ENCODE peak calls at places on chromosome 7, in seven cellular contexts. One of them, this sample, is unnamed. For H3K4me1, the result is how much of the 10 kb centered on the place peaks cover.

GRCh38 chr7:130010689-130011412 is 40.3 kb downstream of the ZC3HC1 start:
- DNase-seq in ascending aorta: peak
- DNase-seq in right lobe of liver: peak
- DNase-seq in astrocyte: peak
- DNase-seq in CD4-positive, alpha-beta memory T cell: peak
- DNase-seq in K562: peak
- DNase-seq in uterus: peak
- DNase-seq in this sample: peak

GRCh38 chr7:122327969-122328368 is 23.4 kb upstream of the FEZF1 start:
- DNase-seq in uterus: no peak
- DNase-seq in CD4-positive, alpha-beta memory T cell: no peak
- DNase-seq in astrocyte: no peak
- DNase-seq in ascending aorta: no peak
- DNase-seq in K562: no peak
- DNase-seq in right lobe of liver: no peak
- DNase-seq in this sample: no peak

GRCh38 chr7:127377425-127377824 is 15.1 kb downstream of the ZNF800 start:
- DNase-seq in astrocyte: no peak
- DNase-seq in right lobe of liver: no peak
- DNase-seq in ascending aorta: no peak
- DNase-seq in CD4-positive, alpha-beta memory T cell: no peak
- DNase-seq in K562: no peak
- DNase-seq in uterus: no peak
- DNase-seq in this sample: no peak

GRCh38 chr7:70215491-70215890 is 617.2 kb downstream of the AUTS2 start:
- DNase-seq in astrocyte: peak
- DNase-seq in right lobe of liver: no peak
- DNase-seq in uterus: no peak
- DNase-seq in K562: no peak
- DNase-seq in ascending aorta: no peak
- DNase-seq in CD4-positive, alpha-beta memory T cell: no peak
- DNase-seq in this sample: no peak

GRCh38 chr7:158239290-158239981 is 348.2 kb downstream of the PTPRN2 start:
- DNase-seq in ascending aorta: no peak
- DNase-seq in astrocyte: no peak
- DNase-seq in uterus: no peak
- DNase-seq in CD4-positive, alpha-beta memory T cell: no peak
- DNase-seq in right lobe of liver: peak
- DNase-seq in K562: peak
- DNase-seq in this sample: no peak

GRCh38 chr7:129889133-129889854 is 63.5 kb downstream of the UBE2H start:
- DNase-seq in astrocyte: no peak
- DNase-seq in uterus: no peak
- DNase-seq in ascending aorta: no peak
- DNase-seq in CD4-positive, alpha-beta memory T cell: no peak
- DNase-seq in K562: no peak
- DNase-seq in right lobe of liver: no peak
- DNase-seq in this sample: no peak

GRCh38 chr7:7819442-7820247 is 101.2 kb upstream of the RPA3 start:
- DNase-seq in ascending aorta: no peak
- DNase-seq in astrocyte: no peak
- DNase-seq in uterus: no peak
- DNase-seq in right lobe of liver: no peak
- DNase-seq in K562: no peak
- DNase-seq in CD4-positive, alpha-beta memory T cell: no peak
- DNase-seq in this sample: no peak

GRCh38 chr7:132089356-132089755 is 486.9 kb downstream of the PLXNA4 start:
- DNase-seq in right lobe of liver: no peak
- DNase-seq in astrocyte: no peak
- DNase-seq in uterus: no peak
- DNase-seq in CD4-positive, alpha-beta memory T cell: no peak
- DNase-seq in K562: no peak
- DNase-seq in ascending aorta: no peak
- DNase-seq in this sample: no peak

GRCh38 chr7:130994378-130995115 is 260.5 kb upstream of the KLF14 start:
- DNase-seq in astrocyte: peak
- DNase-seq in CD4-positive, alpha-beta memory T cell: no peak
- DNase-seq in uterus: peak
- DNase-seq in right lobe of liver: peak
- DNase-seq in ascending aorta: peak
- DNase-seq in K562: no peak
- DNase-seq in this sample: no peak

GRCh38 chr7:131556055-131556911 is at the start of gene PODXL:
- DNase-seq in ascending aorta: peak
- DNase-seq in right lobe of liver: peak
- DNase-seq in CD4-positive, alpha-beta memory T cell: peak
- DNase-seq in astrocyte: peak
- DNase-seq in uterus: peak
- DNase-seq in K562: peak
- DNase-seq in this sample: peak

GRCh38 chr7:138324905-138325304 is 135.2 kb upstream of the TRIM24 start:
- DNase-seq in right lobe of liver: no peak
- DNase-seq in astrocyte: no peak
- DNase-seq in K562: no peak
- DNase-seq in CD4-positive, alpha-beta memory T cell: no peak
- DNase-seq in ascending aorta: no peak
- DNase-seq in uterus: no peak
- DNase-seq in this sample: no peak

GRCh38 chr7:126083014-126083413 is 1153.4 kb upstream of the POT1 start:
- DNase-seq in ascending aorta: no peak
- DNase-seq in right lobe of liver: no peak
- DNase-seq in K562: no peak
- DNase-seq in astrocyte: no peak
- DNase-seq in CD4-positive, alpha-beta memory T cell: no peak
- DNase-seq in uterus: no peak
- DNase-seq in this sample: no peak

GRCh38 chr7:148856891-148857290 is 27.2 kb downstream of the EZH2 start:
- DNase-seq in right lobe of liver: no peak
- DNase-seq in astrocyte: peak
- DNase-seq in CD4-positive, alpha-beta memory T cell: no peak
- DNase-seq in uterus: no peak
- DNase-seq in K562: no peak
- DNase-seq in ascending aorta: no peak
- DNase-seq in this sample: no peak

GRCh38 chr7:152602962-152603361 is 73.0 kb downstream of the XRCC2 start:
- DNase-seq in right lobe of liver: no peak
- DNase-seq in ascending aorta: no peak
- DNase-seq in K562: no peak
- DNase-seq in CD4-positive, alpha-beta memory T cell: no peak
- DNase-seq in uterus: no peak
- DNase-seq in astrocyte: peak
- DNase-seq in this sample: no peak

GRCh38 chr7:95398155-95398940 is 2.2 kb upstream of the PON3 start:
- DNase-seq in uterus: no peak
- DNase-seq in ascending aorta: no peak
- DNase-seq in K562: no peak
- DNase-seq in astrocyte: no peak
- DNase-seq in right lobe of liver: no peak
- DNase-seq in CD4-positive, alpha-beta memory T cell: no peak
- DNase-seq in this sample: no peak

GRCh38 chr7:112995091-112995824 is 91.4 kb downstream of the GPR85 start:
- DNase-seq in uterus: no peak
- DNase-seq in K562: no peak
- DNase-seq in ascending aorta: peak
- DNase-seq in right lobe of liver: no peak
- DNase-seq in CD4-positive, alpha-beta memory T cell: no peak
- DNase-seq in astrocyte: peak
- DNase-seq in this sample: no peak

GRCh38 chr7:17109017-17109416 is 189.4 kb upstream of the AHR start:
- DNase-seq in astrocyte: peak
- DNase-seq in uterus: no peak
- DNase-seq in K562: no peak
- DNase-seq in ascending aorta: no peak
- DNase-seq in CD4-positive, alpha-beta memory T cell: no peak
- DNase-seq in right lobe of liver: no peak
- DNase-seq in this sample: no peak

GRCh38 chr7:112362796-112363195 is 87.5 kb upstream of the IFRD1 start:
- DNase-seq in K562: no peak
- DNase-seq in ascending aorta: no peak
- DNase-seq in right lobe of liver: no peak
- DNase-seq in CD4-positive, alpha-beta memory T cell: no peak
- DNase-seq in uterus: no peak
- DNase-seq in astrocyte: peak
- DNase-seq in this sample: peak

GRCh38 chr7:75732764-75733630 is 5.7 kb downstream of the HIP1 start:
- DNase-seq in K562: peak
- DNase-seq in ascending aorta: no peak
- DNase-seq in astrocyte: peak
- DNase-seq in uterus: peak
- DNase-seq in CD4-positive, alpha-beta memory T cell: no peak
- DNase-seq in right lobe of liver: no peak
- DNase-seq in this sample: no peak

GRCh38 chr7:20219446-20220292 is 2.5 kb upstream of the MACC1 start:
- DNase-seq in astrocyte: peak
- DNase-seq in uterus: peak
- DNase-seq in K562: peak
- DNase-seq in CD4-positive, alpha-beta memory T cell: no peak
- DNase-seq in ascending aorta: peak
- DNase-seq in right lobe of liver: peak
- DNase-seq in this sample: peak

GRCh38 chr7:62361-63116 is 129.8 kb upstream of the FAM20C start:
- DNase-seq in ascending aorta: no peak
- DNase-seq in CD4-positive, alpha-beta memory T cell: no peak
- DNase-seq in uterus: no peak
- DNase-seq in right lobe of liver: no peak
- DNase-seq in K562: no peak
- DNase-seq in astrocyte: no peak
- DNase-seq in this sample: peak

GRCh38 chr7:137343483-137343841 is at the start of gene PTN:
- DNase-seq in K562: no peak
- DNase-seq in right lobe of liver: peak
- DNase-seq in astrocyte: peak
- DNase-seq in CD4-positive, alpha-beta memory T cell: no peak
- DNase-seq in uterus: peak
- DNase-seq in ascending aorta: no peak
- DNase-seq in this sample: no peak

GRCh38 chr7:102451371-102452054 is 13.2 kb downstream of the ALKBH4 start:
- DNase-seq in ascending aorta: no peak
- DNase-seq in K562: peak
- DNase-seq in right lobe of liver: no peak
- DNase-seq in astrocyte: no peak
- DNase-seq in uterus: no peak
- DNase-seq in CD4-positive, alpha-beta memory T cell: no peak
- DNase-seq in this sample: no peak
- H3K4me3 ChIP-seq in ascending aorta: no peak
- H3K4me3 ChIP-seq in K562: no peak
- H3K4me3 ChIP-seq in right lobe of liver: no peak
- H3K4me3 ChIP-seq in astrocyte: no peak
- H3K4me3 ChIP-seq in uterus: no peak
- H3K4me3 ChIP-seq in CD4-positive, alpha-beta memory T cell: no peak
- H3K4me3 ChIP-seq in this sample: no peak

DNA sequence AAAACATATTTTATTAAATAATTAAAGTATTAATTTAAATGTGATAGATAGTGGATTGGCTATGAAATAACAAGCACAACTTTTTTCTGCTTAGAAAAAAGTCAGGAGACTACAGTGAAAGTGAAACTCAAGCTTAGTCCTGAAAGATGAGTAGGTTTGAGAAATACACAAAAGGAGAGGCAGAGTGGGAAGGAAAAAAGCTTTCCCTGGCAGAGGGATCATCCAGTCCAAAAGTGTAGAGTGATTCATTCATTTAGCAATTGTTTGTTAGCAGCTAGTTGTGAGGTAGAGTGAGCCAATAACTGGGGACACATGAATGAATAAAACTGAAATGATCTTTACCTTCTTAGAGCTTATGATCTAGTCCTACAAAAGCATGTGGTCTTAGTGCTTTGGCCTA is 93.5 kb downstream of the FOXP2 start:
- DNase-seq in K562: no peak
- DNase-seq in CD4-positive, alpha-beta memory T cell: no peak
- DNase-seq in astrocyte: peak
- DNase-seq in right lobe of liver: no peak
- DNase-seq in ascending aorta: no peak
- DNase-seq in uterus: no peak
- DNase-seq in this sample: no peak
- H3K27ac ChIP-seq in K562: no peak
- H3K27ac ChIP-seq in CD4-positive, alpha-beta memory T cell: no peak
- H3K27ac ChIP-seq in astrocyte: no peak
- H3K27ac ChIP-seq in right lobe of liver: no peak
- H3K27ac ChIP-seq in ascending aorta: no peak
- H3K27ac ChIP-seq in uterus: peak
- H3K27ac ChIP-seq in this sample: no peak

GRCh38 chr7:43467846-43468245 is 115.1 kb upstream of the STK17A start:
- DNase-seq in astrocyte: no peak
- DNase-seq in right lobe of liver: no peak
- DNase-seq in uterus: no peak
- DNase-seq in K562: no peak
- DNase-seq in ascending aorta: no peak
- DNase-seq in CD4-positive, alpha-beta memory T cell: no peak
- DNase-seq in this sample: no peak
- H3K4me1 ChIP-seq in astrocyte: under half
- H3K4me1 ChIP-seq in right lobe of liver: under half
- H3K4me1 ChIP-seq in uterus: under half
- H3K4me1 ChIP-seq in K562: under half
- H3K4me1 ChIP-seq in ascending aorta: under half
- H3K4me1 ChIP-seq in CD4-positive, alpha-beta memory T cell: under half
- H3K4me1 ChIP-seq in this sample: under half

DNA sequence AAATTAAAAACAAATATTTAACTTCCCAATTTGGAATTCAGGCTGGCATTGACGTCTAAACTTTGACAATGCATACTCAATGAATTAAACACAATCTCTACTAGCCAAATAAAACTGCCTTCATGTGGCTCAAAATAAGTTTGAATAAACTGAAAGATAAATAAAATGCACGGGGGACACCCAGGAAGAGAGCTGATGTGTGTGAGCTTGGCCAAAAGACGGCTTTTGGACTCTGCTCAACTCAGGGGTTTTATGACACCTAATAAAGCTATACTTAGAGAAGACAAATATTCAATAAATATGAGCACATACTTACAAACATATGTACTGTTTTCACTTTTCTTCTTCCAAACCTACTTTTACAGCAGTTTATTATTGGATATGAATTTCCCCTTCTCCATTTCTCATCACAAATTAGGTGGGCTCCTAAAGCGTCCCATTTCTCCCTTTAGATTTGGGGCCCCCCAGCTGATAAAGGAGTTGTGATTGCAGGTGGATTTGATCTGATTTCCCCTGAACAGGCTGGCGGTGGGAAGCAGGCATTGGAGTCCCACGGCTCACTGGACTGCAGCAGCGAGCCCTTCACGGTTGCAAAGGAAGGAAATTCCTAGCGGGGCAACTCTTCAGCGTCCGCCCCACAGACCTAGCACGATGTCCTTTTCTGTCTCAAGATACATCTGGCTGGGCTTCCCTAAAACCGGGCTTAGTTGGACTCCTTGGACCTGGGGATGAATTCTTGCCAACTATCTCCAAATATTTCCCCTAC is 79.6 kb downstream of the INSIG1 start:
- DNase-seq in ascending aorta: no peak
- DNase-seq in CD4-positive, alpha-beta memory T cell: no peak
- DNase-seq in right lobe of liver: no peak
- DNase-seq in astrocyte: no peak
- DNase-seq in K562: no peak
- DNase-seq in uterus: no peak
- DNase-seq in this sample: no peak
- H3K4me3 ChIP-seq in ascending aorta: peak
- H3K4me3 ChIP-seq in CD4-positive, alpha-beta memory T cell: no peak
- H3K4me3 ChIP-seq in right lobe of liver: no peak
- H3K4me3 ChIP-seq in astrocyte: no peak
- H3K4me3 ChIP-seq in K562: no peak
- H3K4me3 ChIP-seq in uterus: peak
- H3K4me3 ChIP-seq in this sample: peak